ENCODE peak calls at places on chromosomes 16 and 17, in seven cellular contexts. E, S, O, I, D, P and X are unnamed samples.

GRCh38 chr17:38352245-38353083 is 820 bp downstream of the SOCS7 start:
- DNase-seq in E (no peak), S (no peak), O (no peak), I (no peak), D (no peak), P (peak; percentile 52), X (no peak)

GRCh38 chr17:45363498-45363897 is 46.7 kb upstream of the MAP3K14 start:
- DNase-seq in E (no peak), S (no peak), O (no peak), I (no peak), D (no peak), P (peak; percentile 25), X (no peak)

GRCh38 chr17:79188048-79188447 is 113.4 kb downstream of the ENGASE start:
- DNase-seq in E (no peak), S (no peak), O (no peak), I (no peak), D (peak; percentile 25), P (no peak), X (no peak)

GRCh38 chr17:83024205-83024971 is 55.0 kb upstream of the METRNL start:
- DNase-seq in E (no peak), S (no peak), O (no peak), I (no peak), D (no peak), P (no peak), X (no peak)

GRCh38 chr16:72913551-72913950 is 134.4 kb downstream of the ZFHX3 start:
- DNase-seq in E (no peak), S (no peak), O (no peak), I (no peak), D (no peak), P (no peak), X (no peak)

GRCh38 chr17:41910701-41911391 is 7.9 kb downstream of the ACLY start:
- DNase-seq in E (no peak), S (peak; percentile 90), O (no peak), I (peak; percentile 86), D (no peak), P (no peak), X (no peak)

GRCh38 chr16:78122774-78123315 is 23.4 kb downstream of the WWOX start:
- DNase-seq in E (peak; percentile 45), S (no peak), O (peak; percentile 29), I (peak; percentile 15), D (peak; percentile 66), P (no peak), X (no peak)

GRCh38 chr17:57873261-57874057 is 23.6 kb upstream of the MRPS23 start:
- DNase-seq in E (no peak), S (no peak), O (no peak), I (no peak), D (no peak), P (no peak), X (no peak)

GRCh38 chr17:83070800-83071341 is 8.5 kb upstream of the METRNL start:
- DNase-seq in E (no peak), S (no peak), O (no peak), I (no peak), D (no peak), P (no peak), X (no peak)

GRCh38 chr16:84618428-84619102 is 687 bp upstream of the COTL1 start:
- DNase-seq in E (no peak), S (peak; percentile 65), O (peak; percentile 52), I (peak; percentile 90), D (peak; percentile 57), P (no peak), X (peak; percentile 51)

GRCh38 chr17:80198144-80198661 is 21.9 kb downstream of the SGSH start:
- DNase-seq in E (no peak), S (no peak), O (no peak), I (no peak), D (no peak), P (no peak), X (no peak)

GRCh38 chr17:78818932-78819331 is 21.7 kb downstream of the USP36 start:
- DNase-seq in E (no peak), S (no peak), O (no peak), I (no peak), D (no peak), P (peak; percentile 85), X (no peak)

GRCh38 chr16:51818342-51818944 is 667.4 kb upstream of the SALL1 start:
- DNase-seq in E (no peak), S (peak; percentile 19), O (peak; percentile 52), I (peak; percentile 44), D (no peak), P (no peak), X (no peak)

GRCh38 chr16:74264806-74265205 is 31.8 kb upstream of the PSMD7 start:
- DNase-seq in E (no peak), S (no peak), O (no peak), I (no peak), D (no peak), P (no peak), X (no peak)

GRCh38 chr17:265726-266125 is 84.3 kb upstream of the DOC2B start:
- DNase-seq in E (no peak), S (no peak), O (no peak), I (no peak), D (no peak), P (peak; percentile 25), X (no peak)

GRCh38 chr16:46853713-46854443 is 22.9 kb upstream of the C16orf87 start:
- DNase-seq in E (no peak), S (peak; percentile 32), O (peak; percentile 67), I (peak; percentile 36), D (peak; percentile 72), P (peak; percentile 92), X (peak; percentile 63)

GRCh38 chr16:49078571-49078970 is 203.1 kb downstream of the CBLN1 start:
- DNase-seq in E (no peak), S (no peak), O (no peak), I (no peak), D (no peak), P (no peak), X (no peak)

GRCh38 chr17:58587713-58588117 is 73.3 kb upstream of the MTMR4 start:
- DNase-seq in E (no peak), S (no peak), O (peak; percentile 64), I (no peak), D (peak; percentile 58), P (peak; percentile 74), X (peak; percentile 49)

GRCh38 chr16:86436466-86437185 is 73.7 kb upstream of the FOXF1 start:
- DNase-seq in E (no peak), S (no peak), O (no peak), I (no peak), D (no peak), P (no peak), X (no peak)

GRCh38 chr17:77571562-77571981 is 386.9 kb upstream of the TNRC6C start:
- DNase-seq in E (no peak), S (no peak), O (no peak), I (no peak), D (no peak), P (peak; percentile 43), X (no peak)

GRCh38 chr17:31488264-31488981 is 96.9 kb downstream of the RAB11FIP4 start:
- DNase-seq in E (no peak), S (no peak), O (no peak), I (no peak), D (no peak), P (peak; percentile 70), X (no peak)

GRCh38 chr16:2985893-2986355 is 5.7 kb upstream of the PKMYT1 start:
- DNase-seq in E (no peak), S (no peak), O (no peak), I (no peak), D (no peak), P (no peak), X (no peak)

GRCh38 chr16:68272501-68273209 is 8.3 kb downstream of the SLC7A6 start:
- DNase-seq in E (no peak), S (no peak), O (no peak), I (no peak), D (no peak), P (peak; percentile 85), X (no peak)

GRCh38 chr16:84829168-84829965 is 9.6 kb downstream of the CRISPLD2 start:
- DNase-seq in E (no peak), S (no peak), O (no peak), I (peak; percentile 79), D (no peak), P (no peak), X (no peak)

GRCh38 chr16:47492428-47493357 is 31.6 kb downstream of the PHKB start:
- DNase-seq in E (no peak), S (no peak), O (no peak), I (no peak), D (no peak), P (peak; percentile 79), X (peak; percentile 62)

GRCh38 chr16:80200079-80200478 is 340.7 kb upstream of the DYNLRB2 start:
- DNase-seq in E (no peak), S (no peak), O (no peak), I (no peak), D (no peak), P (no peak), X (no peak)

GRCh38 chr17:49618112-49618611 is 42.5 kb downstream of the NXPH3 start:
- DNase-seq in E (no peak), S (no peak), O (no peak), I (no peak), D (no peak), P (no peak), X (no peak)

GRCh38 chr16:5398203-5398602 is 300.6 kb upstream of the EEF2KMT start:
- DNase-seq in E (no peak), S (no peak), O (no peak), I (no peak), D (no peak), P (no peak), X (no peak)

GRCh38 chr16:27239906-27240655 is 28.5 kb downstream of the NSMCE1 start:
- DNase-seq in E (no peak), S (no peak), O (no peak), I (no peak), D (no peak), P (peak; percentile 35), X (no peak)

GRCh38 chr16:48076455-48077012 is 79.3 kb downstream of the ABCC12 start:
- DNase-seq in E (no peak), S (no peak), O (no peak), I (no peak), D (no peak), P (no peak), X (no peak)

GRCh38 chr17:16351831-16352230 is 1.4 kb downstream of the CENPV start:
- DNase-seq in E (no peak), S (no peak), O (no peak), I (no peak), D (no peak), P (no peak), X (no peak)

GRCh38 chr17:44221072-44221861 is 1.8 kb upstream of the UBTF start:
- DNase-seq in E (no peak), S (no peak), O (peak; percentile 76), I (no peak), D (peak; percentile 61), P (peak; percentile 88), X (no peak)

GRCh38 chr17:73641779-73642580 is 2.3 kb downstream of the SDK2 start:
- DNase-seq in E (no peak), S (no peak), O (no peak), I (no peak), D (no peak), P (peak; percentile 27), X (no peak)

GRCh38 chr16:26963109-26963508 is 103.6 kb upstream of the C16orf82 start:
- DNase-seq in E (no peak), S (no peak), O (no peak), I (no peak), D (no peak), P (no peak), X (no peak)

GRCh38 chr16:56911771-56912541 is 20.0 kb upstream of the HERPUD1 start:
- DNase-seq in E (no peak), S (no peak), O (no peak), I (no peak), D (no peak), P (peak; percentile 91), X (peak; percentile 72)

GRCh38 chr16:84068783-84069464 is 26.3 kb upstream of the SLC38A8 start:
- DNase-seq in E (no peak), S (no peak), O (no peak), I (no peak), D (no peak), P (no peak), X (no peak)

GRCh38 chr17:66576473-66576872 is 258.4 kb upstream of the CACNG5 start:
- DNase-seq in E (no peak), S (no peak), O (no peak), I (no peak), D (no peak), P (no peak), X (no peak)

GRCh38 chr16:30766206-30766921 is 4.2 kb downstream of the RNF40 start:
- DNase-seq in E (no peak), S (no peak), O (no peak), I (no peak), D (no peak), P (no peak), X (no peak)